ENCODE peak calls at places on chromosomes 16 and 17, in ten cellular contexts. B, H, T, V, Y, A, I, S, G and W are unnamed samples.

GRCh38 chr16:11665071-11665491 is 3.2 kb upstream of the SNN start:
- DNase-seq in B (no peak), H (no peak), T (no peak), V (no peak), Y (no peak), A (no peak), I (no peak), S (no peak), G (no peak), W (no peak)

GRCh38 chr16:87404764-87405625 is 12.9 kb downstream of the MAP1LC3B start:
- DNase-seq in B (peak), H (no peak), T (peak), V (no peak), Y (no peak), A (no peak), I (no peak), S (no peak), G (no peak), W (no peak)

GRCh38 chr17:6279659-6280058 is 155.3 kb downstream of the AIPL1 start:
- DNase-seq in B (no peak), H (peak), T (no peak), V (no peak), Y (no peak), A (peak), I (no peak), S (no peak), G (no peak), W (peak)

GRCh38 chr16:84314373-84314772 is 19.7 kb downstream of the WFDC1 start:
- DNase-seq in B (no peak), H (no peak), T (no peak), V (no peak), Y (no peak), A (no peak), I (no peak), S (no peak), G (no peak), W (no peak)

GRCh38 chr17:19706791-19707727 is 9.3 kb downstream of the SLC47A2 start:
- DNase-seq in B (no peak), H (no peak), T (peak), V (no peak), Y (no peak), A (no peak), I (no peak), S (no peak), G (no peak), W (no peak)

GRCh38 chr16:71358464-71359031 is at the start of gene CALB2:
- DNase-seq in B (peak), H (peak), T (peak), V (peak), Y (peak), A (peak), I (peak), S (peak), G (peak), W (peak)

GRCh38 chr17:69802045-69802740 is 272.8 kb upstream of the KCNJ16 start:
- DNase-seq in B (no peak), H (no peak), T (no peak), V (no peak), Y (no peak), A (no peak), I (no peak), S (no peak), G (no peak), W (no peak)

GRCh38 chr16:2170080-2170479 is 14.5 kb downstream of the TRAF7 start:
- DNase-seq in B (no peak), H (no peak), T (no peak), V (no peak), Y (no peak), A (no peak), I (no peak), S (no peak), G (no peak), W (no peak)

GRCh38 chr16:65781363-65781762 is 585.1 kb upstream of the CDH5 start:
- DNase-seq in B (no peak), H (peak), T (no peak), V (no peak), Y (no peak), A (no peak), I (no peak), S (no peak), G (no peak), W (peak)

GRCh38 chr17:81976332-81977210 is 858 bp upstream of the ASPSCR1 start:
- DNase-seq in B (peak), H (no peak), T (peak), V (no peak), Y (no peak), A (peak), I (no peak), S (no peak), G (peak), W (peak)

GRCh38 chr16:83214671-83215070 is 587.9 kb downstream of the CDH13 start:
- DNase-seq in B (no peak), H (no peak), T (no peak), V (no peak), Y (no peak), A (no peak), I (no peak), S (no peak), G (no peak), W (no peak)

GRCh38 chr17:77957215-77957868 is 1.2 kb upstream of the TNRC6C start:
- DNase-seq in B (no peak), H (no peak), T (no peak), V (no peak), Y (no peak), A (no peak), I (peak), S (no peak), G (no peak), W (peak)

GRCh38 chr17:8451937-8452614 is 16.4 kb downstream of the NDEL1 start:
- DNase-seq in B (no peak), H (no peak), T (no peak), V (no peak), Y (no peak), A (no peak), I (no peak), S (no peak), G (no peak), W (peak)

GRCh38 chr17:27396941-27397340 is 59.3 kb upstream of the KSR1 start:
- DNase-seq in B (no peak), H (no peak), T (no peak), V (no peak), Y (no peak), A (no peak), I (no peak), S (no peak), G (no peak), W (no peak)

GRCh38 chr16:66899945-66900688 is 18.6 kb downstream of the CDH16 start:
- DNase-seq in B (peak), H (peak), T (no peak), V (peak), Y (no peak), A (peak), I (peak), S (no peak), G (peak), W (peak)

GRCh38 chr16:50680907-50681885 is at the start of gene SNX20:
- DNase-seq in B (peak), H (peak), T (peak), V (no peak), Y (peak), A (peak), I (no peak), S (peak), G (peak), W (peak)

GRCh38 chr17:28725166-28725659 is 820 bp downstream of the TLCD1 start:
- DNase-seq in B (no peak), H (no peak), T (peak), V (no peak), Y (peak), A (no peak), I (peak), S (no peak), G (no peak), W (peak)

GRCh38 chr17:17361543-17362511 is 58.7 kb downstream of the NT5M start:
- DNase-seq in B (no peak), H (no peak), T (peak), V (no peak), Y (no peak), A (no peak), I (no peak), S (no peak), G (no peak), W (no peak)

GRCh38 chr16:85375282-85375681 is 237.8 kb upstream of the GSE1 start:
- DNase-seq in B (no peak), H (no peak), T (no peak), V (no peak), Y (no peak), A (no peak), I (no peak), S (no peak), G (no peak), W (no peak)

GRCh38 chr17:6712058-6712853 is 913 bp downstream of the SLC13A5 start:
- DNase-seq in B (no peak), H (no peak), T (no peak), V (no peak), Y (peak), A (no peak), I (peak), S (no peak), G (no peak), W (no peak)

GRCh38 chr17:61423967-61424649 is 24.5 kb downstream of the TBX2 start:
- DNase-seq in B (no peak), H (no peak), T (no peak), V (no peak), Y (no peak), A (no peak), I (no peak), S (no peak), G (no peak), W (no peak)

GRCh38 chr17:66755101-66755943 is 79.6 kb upstream of the CACNG5 start:
- DNase-seq in B (no peak), H (no peak), T (peak), V (no peak), Y (no peak), A (peak), I (no peak), S (no peak), G (no peak), W (peak)

GRCh38 chr17:64343833-64344637 is 46.6 kb downstream of the PECAM1 start:
- DNase-seq in B (peak), H (peak), T (peak), V (peak), Y (no peak), A (peak), I (peak), S (no peak), G (peak), W (no peak)

GRCh38 chr16:13390093-13390985 is 488.9 kb downstream of the SHISA9 start:
- DNase-seq in B (no peak), H (no peak), T (no peak), V (no peak), Y (no peak), A (no peak), I (no peak), S (no peak), G (no peak), W (no peak)